ENCODE peak calls at places on chromosomes 5 and 9, in four cellular contexts. K, F, V and I are unnamed samples.

GRCh38 chr5:85533324-85533723 is 1084.4 kb upstream of the COX7C start:
- DNase-seq in V (no peak), K (no peak), F (no peak), I (no peak)

GRCh38 chr5:176810687-176811501 is 535 bp downstream of the UNC5A start:
- DNase-seq in F (no peak), V (no peak), K (no peak), I (peak)

GRCh38 chr9:35842795-35843194 is 13.8 kb downstream of the TMEM8B start:
- DNase-seq in V (no peak), F (no peak), K (no peak), I (no peak)

GRCh38 chr5:65611524-65611923 is 12.6 kb downstream of the TRIM23 start:
- DNase-seq in F (no peak), V (no peak), K (no peak), I (no peak)

GRCh38 chr9:126956929-126957686 is 42.5 kb downstream of the RALGPS1 start:
- DNase-seq in K (no peak), F (no peak), V (no peak), I (no peak)

GRCh38 chr5:6427689-6428088 is 21.0 kb upstream of the UBE2QL1 start:
- DNase-seq in K (no peak), F (no peak), V (no peak), I (no peak)

GRCh38 chr5:62466228-62466627 is 53.7 kb downstream of the IPO11 start:
- DNase-seq in K (no peak), F (no peak), V (no peak), I (no peak)

GRCh38 chr9:97502222-97502983 is 937 bp downstream of the TMOD1 start:
- DNase-seq in K (peak), F (no peak), V (peak), I (peak)

GRCh38 chr9:130142635-130143034 is 29.6 kb upstream of the NCS1 start:
- DNase-seq in V (no peak), K (no peak), F (no peak), I (no peak)

GRCh38 chr5:138391859-138392386 is 39.4 kb downstream of the KDM3B start:
- DNase-seq in F (no peak), K (no peak), V (peak), I (no peak)

GRCh38 chr5:89034588-89034987 is 151.6 kb upstream of the MEF2C start:
- DNase-seq in F (no peak), V (no peak), K (no peak), I (no peak)

GRCh38 chr5:77946381-77947050 is 170.4 kb upstream of the TBCA start:
- DNase-seq in K (no peak), F (no peak), V (no peak), I (no peak)

GRCh38 chr9:77589046-77589795 is 58.9 kb downstream of the GNA14 start:
- DNase-seq in V (no peak), K (no peak), F (peak), I (no peak)

GRCh38 chr9:97462914-97463313 is 38.6 kb upstream of the TMOD1 start:
- DNase-seq in F (no peak), K (no peak), V (no peak), I (no peak)

GRCh38 chr5:135008981-135009735 is 24.9 kb downstream of the PITX1 start:
- DNase-seq in V (no peak), K (no peak), F (no peak), I (no peak)

GRCh38 chr5:139795074-139796001 is at the start of gene PSD2:
- DNase-seq in F (no peak), V (peak), K (no peak), I (no peak)

GRCh38 chr9:121701736-121702261 is 50.4 kb downstream of the DAB2IP start:
- DNase-seq in K (no peak), V (no peak), F (no peak), I (no peak)

GRCh38 chr9:109816490-109816889 is 36.5 kb downstream of the PALM2AKAP2 start:
- DNase-seq in F (peak), V (no peak), K (no peak), I (peak)